ENCODE peak calls at places on chromosomes 4 and X, in seven cellular contexts. F, L, C, X, U, W and P are unnamed samples.

GRCh38 chr4:184447664-184448063 is 26.7 kb downstream of the IRF2 start:
- DNase-seq in F (no peak), L (no peak), C (no peak), X (no peak), U (peak), W (peak), P (no peak)

GRCh38 chrX:2610246-2611170 is 80.6 kb upstream of the CD99 start:
- DNase-seq in F (no peak), L (no peak), C (no peak), X (no peak), U (no peak), W (no peak), P (no peak)

GRCh38 chr4:30719363-30720020 is 677 bp upstream of the PCDH7 start:
- DNase-seq in F (peak), L (no peak), C (no peak), X (peak), U (peak), W (no peak), P (no peak)

GRCh38 chr4:140704964-140705363 is 51.2 kb downstream of the TBC1D9 start:
- DNase-seq in F (no peak), L (no peak), C (no peak), X (no peak), U (no peak), W (no peak), P (no peak)

GRCh38 chrX:123959281-123960063 is 2.0 kb upstream of the STAG2 start:
- DNase-seq in F (peak), L (no peak), C (no peak), X (peak), U (no peak), W (peak), P (no peak)

GRCh38 chr4:102633100-102633499 is 127.7 kb downstream of the MANBA start:
- DNase-seq in F (no peak), L (no peak), C (no peak), X (no peak), U (no peak), W (no peak), P (no peak)

GRCh38 chrX:53305996-53306937 is 24.9 kb upstream of the IQSEC2 start:
- DNase-seq in F (no peak), L (no peak), C (no peak), X (no peak), U (no peak), W (no peak), P (no peak)

GRCh38 chrX:32599156-32599555 is 612.2 kb downstream of the DMD start:
- DNase-seq in F (no peak), L (no peak), C (no peak), X (no peak), U (no peak), W (no peak), P (no peak)

GRCh38 chrX:133527825-133528224 is 112.5 kb upstream of the GPC4 start:
- DNase-seq in F (no peak), L (no peak), C (no peak), X (no peak), U (no peak), W (no peak), P (no peak)

GRCh38 chr4:80989921-80990544 is 40.5 kb upstream of the BMP3 start:
- DNase-seq in F (peak), L (peak), C (peak), X (peak), U (peak), W (peak), P (peak)

GRCh38 chr4:145781306-145781705 is 101.4 kb downstream of the C4orf51 start:
- DNase-seq in F (no peak), L (no peak), C (no peak), X (no peak), U (no peak), W (no peak), P (no peak)

GRCh38 chr4:131113273-131113672 is 2017.3 kb downstream of the C4orf33 start:
- DNase-seq in F (no peak), L (no peak), C (no peak), X (no peak), U (no peak), W (no peak), P (no peak)

GRCh38 chrX:30060718-30061117 is 154.6 kb upstream of the MAGEB2 start:
- DNase-seq in F (peak), L (no peak), C (no peak), X (peak), U (no peak), W (no peak), P (peak)

GRCh38 chr4:159926871-159927270 is 824.0 kb downstream of the RAPGEF2 start:
- DNase-seq in F (no peak), L (no peak), C (no peak), X (no peak), U (no peak), W (no peak), P (peak)

GRCh38 chr4:127355738-127356137 is 277.0 kb upstream of the INTU start:
- DNase-seq in F (no peak), L (no peak), C (no peak), X (no peak), U (no peak), W (no peak), P (no peak)

GRCh38 chr4:109156346-109156745 is 146.1 kb downstream of the COL25A1 start:
- DNase-seq in F (no peak), L (no peak), C (no peak), X (no peak), U (no peak), W (no peak), P (no peak)

GRCh38 chr4:10008208-10009005 is 12.9 kb downstream of the SLC2A9 start:
- DNase-seq in F (peak), L (no peak), C (no peak), X (peak), U (no peak), W (no peak), P (no peak)

GRCh38 chr4:1195109-1195671 is 22.8 kb upstream of the SPON2 start:
- DNase-seq in F (peak), L (no peak), C (no peak), X (no peak), U (peak), W (no peak), P (no peak)

GRCh38 chr4:120009731-120010130 is 56.9 kb downstream of the MAD2L1 start:
- DNase-seq in F (no peak), L (no peak), C (no peak), X (peak), U (no peak), W (no peak), P (no peak)

GRCh38 chr4:139099366-139099982 is 77.5 kb downstream of the ELF2 start:
- DNase-seq in F (peak), L (peak), C (peak), X (peak), U (peak), W (peak), P (peak)

GRCh38 chrX:137550561-137551305 is 15.2 kb upstream of the ZIC3 start:
- DNase-seq in F (no peak), L (no peak), C (no peak), X (no peak), U (peak), W (no peak), P (no peak)

GRCh38 chrX:129955682-129956081 is 26.8 kb upstream of the BCORL1 start:
- DNase-seq in F (no peak), L (no peak), C (no peak), X (no peak), U (no peak), W (no peak), P (no peak)

GRCh38 chr4:87947381-87948160 is 27.9 kb upstream of the SPP1 start:
- DNase-seq in F (no peak), L (no peak), C (no peak), X (no peak), U (no peak), W (no peak), P (no peak)

GRCh38 chrX:71454222-71454621 is 78.7 kb upstream of the OGT start:
- DNase-seq in F (no peak), L (no peak), C (no peak), X (no peak), U (no peak), W (peak), P (no peak)

GRCh38 chr4:98605216-98605615 is 53.2 kb downstream of the TSPAN5 start:
- DNase-seq in F (no peak), L (no peak), C (no peak), X (no peak), U (no peak), W (no peak), P (no peak)

GRCh38 chrX:1242901-1243402 is 25.7 kb upstream of the CSF2RA start:
- DNase-seq in F (no peak), L (peak), C (no peak), X (peak), U (no peak), W (no peak), P (no peak)

GRCh38 chr4:156293657-156294297 is 340.1 kb upstream of the CTSO start:
- DNase-seq in F (no peak), L (no peak), C (no peak), X (no peak), U (no peak), W (no peak), P (no peak)

GRCh38 chr4:144316869-144317268 is 176.4 kb upstream of the GYPA start:
- DNase-seq in F (no peak), L (peak), C (no peak), X (no peak), U (no peak), W (no peak), P (no peak)

GRCh38 chr4:18953613-18954012 is 932.1 kb upstream of the LCORL start:
- DNase-seq in F (no peak), L (no peak), C (no peak), X (no peak), U (no peak), W (no peak), P (no peak)

GRCh38 chr4:86496094-86497060 is 97.7 kb upstream of the PTPN13 start:
- DNase-seq in F (peak), L (no peak), C (no peak), X (peak), U (no peak), W (peak), P (peak)

GRCh38 chr4:98710831-98711230 is 52.4 kb upstream of the TSPAN5 start:
- DNase-seq in F (no peak), L (no peak), C (no peak), X (peak), U (no peak), W (no peak), P (no peak)

GRCh38 chr4:166165829-166166420 is 292.9 kb downstream of the TLL1 start:
- DNase-seq in F (peak), L (peak), C (peak), X (peak), U (no peak), W (peak), P (peak)

GRCh38 chrX:41180194-41180902 is 95.1 kb downstream of the USP9X start:
- DNase-seq in F (peak), L (peak), C (peak), X (peak), U (no peak), W (peak), P (peak)

GRCh38 chrX:44303119-44303518 is 40.4 kb downstream of the EFHC2 start:
- DNase-seq in F (no peak), L (no peak), C (no peak), X (peak), U (no peak), W (no peak), P (no peak)

GRCh38 chr4:98890698-98891097 is 38.2 kb downstream of the EIF4E start:
- DNase-seq in F (no peak), L (no peak), C (no peak), X (no peak), U (no peak), W (no peak), P (no peak)

GRCh38 chrX:12686324-12686723 is 104.9 kb upstream of the PRPS2 start:
- DNase-seq in F (no peak), L (no peak), C (no peak), X (no peak), U (no peak), W (no peak), P (no peak)

DNA sequence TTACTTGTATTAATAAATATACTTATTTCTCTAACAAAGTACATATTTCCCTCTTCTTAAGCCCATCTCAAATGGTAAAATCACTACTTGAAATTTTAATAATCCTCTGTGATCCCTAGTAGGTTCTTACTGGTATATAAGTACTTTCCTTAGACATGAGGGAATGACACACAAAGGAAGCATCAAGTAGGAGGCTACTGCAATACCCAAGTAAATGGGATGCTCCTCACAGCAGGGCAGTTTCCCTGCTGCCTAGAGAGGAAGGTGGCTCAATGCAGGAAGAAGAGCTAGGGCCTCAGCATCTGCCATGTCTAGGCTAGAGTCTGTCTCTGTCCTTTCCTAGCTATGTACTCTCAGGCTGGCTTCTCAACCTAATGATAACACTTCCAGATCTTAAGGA is 122.1 kb upstream of the DIPK2B start:
- DNase-seq in F (no peak), L (no peak), C (no peak), X (peak), U (no peak), W (no peak), P (no peak)
- TF ChIP-seq JUND in F (no peak), L (no peak), C (no peak), X (no peak), U (no peak), W (no peak), P (no peak)

GRCh38 chr4:158046345-158046744 is 126.5 kb downstream of the GASK1B start:
- DNase-seq in F (no peak), L (no peak), C (peak), X (no peak), U (no peak), W (no peak), P (no peak)
- TF ChIP-seq JUND in F (no peak), L (no peak), C (no peak), X (no peak), U (no peak), W (no peak), P (no peak)

GRCh38 chr4:8277356-8278008 is 7.9 kb downstream of the HTRA3 start:
- DNase-seq in F (no peak), L (no peak), C (no peak), X (no peak), U (no peak), W (no peak), P (no peak)

GRCh38 chr4:8276358-8277240 is 7.0 kb downstream of the HTRA3 start:
- DNase-seq in F (no peak), L (no peak), C (no peak), X (no peak), U (no peak), W (no peak), P (no peak)

GRCh38 chr4:8279321-8280157 is 10.0 kb downstream of the HTRA3 start:
- DNase-seq in F (no peak), L (no peak), C (no peak), X (no peak), U (no peak), W (no peak), P (no peak)

GRCh38 chr4:8278421-8279287 is 9.1 kb downstream of the HTRA3 start:
- DNase-seq in F (no peak), L (no peak), C (no peak), X (no peak), U (no peak), W (no peak), P (no peak)

DNA sequence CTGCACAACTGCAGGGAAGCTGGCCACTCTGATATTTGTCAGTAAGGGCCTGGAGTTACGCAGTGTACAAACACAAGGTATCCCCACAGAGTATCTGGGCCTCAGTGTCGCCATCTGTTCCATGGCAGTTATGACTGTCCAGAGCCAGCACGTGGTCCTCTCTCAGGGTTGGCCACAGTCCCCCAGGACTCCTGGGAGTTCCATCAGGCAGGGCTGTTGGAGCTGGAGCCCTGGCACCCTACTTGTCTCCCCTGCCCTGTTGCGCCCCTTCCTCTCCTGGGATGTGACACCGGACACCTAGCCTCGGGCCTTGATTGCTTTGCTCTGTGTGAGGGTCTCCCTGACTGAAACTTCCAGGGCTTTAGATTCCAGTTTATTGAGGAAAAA is 8.4 kb downstream of the HTRA3 start:
- DNase-seq in F (no peak), L (no peak), C (no peak), X (no peak), U (no peak), W (no peak), P (no peak)
- TF ChIP-seq JUND in F (no peak), L (no peak), C (no peak), X (no peak), U (no peak), W (no peak), P (no peak)

DNA sequence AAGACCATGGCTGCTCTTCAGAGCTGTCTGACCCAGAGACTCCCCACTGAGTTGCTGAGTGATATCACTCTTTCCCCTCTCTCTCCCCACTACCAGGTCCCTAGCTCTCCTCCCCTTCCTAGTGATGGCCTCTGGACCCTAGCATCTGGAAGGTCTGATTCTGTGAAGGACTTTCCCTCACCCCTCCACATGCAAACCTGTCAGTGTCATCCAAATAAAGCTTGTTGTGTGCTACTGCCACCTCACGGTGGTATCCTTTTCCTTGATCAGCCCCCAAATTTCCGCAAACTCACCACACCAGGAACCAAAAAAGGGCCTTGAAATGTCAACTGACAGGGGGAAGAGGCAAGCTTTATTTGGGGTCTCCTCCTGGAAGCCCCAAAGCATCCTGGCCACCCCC is 500.2 kb downstream of the IDS start:
- DNase-seq in F (no peak), L (no peak), C (no peak), X (no peak), U (no peak), W (peak), P (no peak)
- TF ChIP-seq JUND in F (no peak), L (no peak), C (no peak), X (no peak), U (no peak), W (no peak), P (no peak)